ENCODE peak calls at places on chromosome 1, in eight cellular contexts. One of them, this sample, is unnamed.

GRCh38 chr1:236451796-236452373 is 57.8 kb downstream of the EDARADD start:
- DNase-seq in uterus: no peak
- DNase-seq in H1: peak; percentile 77
- DNase-seq in lower lobe of right lung: no peak
- DNase-seq in testis: peak; percentile 34
- DNase-seq in effector memory CD4-positive, alpha-beta T cell: peak; percentile 4
- DNase-seq in suprapubic skin: no peak
- DNase-seq in tibial artery: no peak
- DNase-seq in this sample: peak; percentile 85

GRCh38 chr1:54774820-54775498 is 10.6 kb upstream of the PARS2 start:
- DNase-seq in uterus: no peak
- DNase-seq in H1: peak; percentile 89
- DNase-seq in lower lobe of right lung: no peak
- DNase-seq in testis: peak; percentile 85
- DNase-seq in effector memory CD4-positive, alpha-beta T cell: no peak
- DNase-seq in suprapubic skin: no peak
- DNase-seq in tibial artery: no peak
- DNase-seq in this sample: peak; percentile 92

GRCh38 chr1:116697892-116698595 is 30.5 kb upstream of the IGSF3 start:
- DNase-seq in uterus: no peak
- DNase-seq in H1: no peak
- DNase-seq in lower lobe of right lung: no peak
- DNase-seq in testis: no peak
- DNase-seq in effector memory CD4-positive, alpha-beta T cell: no peak
- DNase-seq in suprapubic skin: no peak
- DNase-seq in tibial artery: no peak
- DNase-seq in this sample: no peak

GRCh38 chr1:62370594-62370993 is 51.4 kb upstream of the KANK4 start:
- DNase-seq in uterus: no peak
- DNase-seq in H1: no peak
- DNase-seq in lower lobe of right lung: peak; percentile 61
- DNase-seq in testis: no peak
- DNase-seq in effector memory CD4-positive, alpha-beta T cell: no peak
- DNase-seq in suprapubic skin: no peak
- DNase-seq in tibial artery: no peak
- DNase-seq in this sample: no peak

GRCh38 chr1:85495556-85495955 is 30.6 kb upstream of the DDAH1 start:
- DNase-seq in uterus: no peak
- DNase-seq in H1: no peak
- DNase-seq in lower lobe of right lung: peak; percentile 65
- DNase-seq in testis: no peak
- DNase-seq in effector memory CD4-positive, alpha-beta T cell: no peak
- DNase-seq in suprapubic skin: no peak
- DNase-seq in tibial artery: no peak
- DNase-seq in this sample: no peak

GRCh38 chr1:33294071-33295010 is 26.6 kb downstream of the A3GALT2 start:
- DNase-seq in uterus: no peak
- DNase-seq in H1: no peak
- DNase-seq in lower lobe of right lung: no peak
- DNase-seq in testis: no peak
- DNase-seq in effector memory CD4-positive, alpha-beta T cell: no peak
- DNase-seq in suprapubic skin: no peak
- DNase-seq in tibial artery: peak; percentile 56
- DNase-seq in this sample: no peak

GRCh38 chr1:5708266-5708978 is 283.8 kb downstream of the NPHP4 start:
- DNase-seq in uterus: no peak
- DNase-seq in H1: no peak
- DNase-seq in lower lobe of right lung: peak; percentile 19
- DNase-seq in testis: no peak
- DNase-seq in effector memory CD4-positive, alpha-beta T cell: no peak
- DNase-seq in suprapubic skin: peak; percentile 46
- DNase-seq in tibial artery: peak; percentile 41
- DNase-seq in this sample: peak; percentile 26

GRCh38 chr1:100734716-100735115 is 15.2 kb downstream of the VCAM1 start:
- DNase-seq in uterus: no peak
- DNase-seq in H1: no peak
- DNase-seq in lower lobe of right lung: no peak
- DNase-seq in testis: no peak
- DNase-seq in effector memory CD4-positive, alpha-beta T cell: no peak
- DNase-seq in suprapubic skin: no peak
- DNase-seq in tibial artery: no peak
- DNase-seq in this sample: no peak

GRCh38 chr1:78691995-78692747 is 42.5 kb downstream of the IFI44 start:
- DNase-seq in uterus: no peak
- DNase-seq in H1: no peak
- DNase-seq in lower lobe of right lung: no peak
- DNase-seq in testis: no peak
- DNase-seq in effector memory CD4-positive, alpha-beta T cell: no peak
- DNase-seq in suprapubic skin: no peak
- DNase-seq in tibial artery: no peak
- DNase-seq in this sample: no peak

GRCh38 chr1:4048076-4048475 is 148.0 kb upstream of the C1orf174 start:
- DNase-seq in uterus: no peak
- DNase-seq in H1: no peak
- DNase-seq in lower lobe of right lung: no peak
- DNase-seq in testis: peak; percentile 59
- DNase-seq in effector memory CD4-positive, alpha-beta T cell: no peak
- DNase-seq in suprapubic skin: no peak
- DNase-seq in tibial artery: no peak
- DNase-seq in this sample: no peak

GRCh38 chr1:43137445-43138052 is 34.5 kb downstream of the EBNA1BP2 start:
- DNase-seq in uterus: no peak
- DNase-seq in H1: no peak
- DNase-seq in lower lobe of right lung: no peak
- DNase-seq in testis: peak; percentile 84
- DNase-seq in effector memory CD4-positive, alpha-beta T cell: no peak
- DNase-seq in suprapubic skin: no peak
- DNase-seq in tibial artery: no peak
- DNase-seq in this sample: no peak

GRCh38 chr1:204692320-204692851 is 6.8 kb upstream of the LRRN2 start:
- DNase-seq in uterus: no peak
- DNase-seq in H1: peak; percentile 53
- DNase-seq in lower lobe of right lung: no peak
- DNase-seq in testis: no peak
- DNase-seq in effector memory CD4-positive, alpha-beta T cell: no peak
- DNase-seq in suprapubic skin: no peak
- DNase-seq in tibial artery: no peak
- DNase-seq in this sample: peak; percentile 66

GRCh38 chr1:107404756-107405155 is 263.9 kb downstream of the NTNG1 start:
- DNase-seq in uterus: no peak
- DNase-seq in H1: no peak
- DNase-seq in lower lobe of right lung: no peak
- DNase-seq in testis: no peak
- DNase-seq in effector memory CD4-positive, alpha-beta T cell: no peak
- DNase-seq in suprapubic skin: no peak
- DNase-seq in tibial artery: no peak
- DNase-seq in this sample: no peak

GRCh38 chr1:195714248-195714647 is 894.0 kb downstream of the KCNT2 start:
- DNase-seq in uterus: no peak
- DNase-seq in H1: no peak
- DNase-seq in lower lobe of right lung: no peak
- DNase-seq in testis: no peak
- DNase-seq in effector memory CD4-positive, alpha-beta T cell: no peak
- DNase-seq in suprapubic skin: no peak
- DNase-seq in tibial artery: no peak
- DNase-seq in this sample: no peak

GRCh38 chr1:29136463-29136915 is 12.8 kb upstream of the TMEM200B start:
- DNase-seq in uterus: peak; percentile 67
- DNase-seq in H1: no peak
- DNase-seq in lower lobe of right lung: no peak
- DNase-seq in testis: peak; percentile 87
- DNase-seq in effector memory CD4-positive, alpha-beta T cell: no peak
- DNase-seq in suprapubic skin: no peak
- DNase-seq in tibial artery: no peak
- DNase-seq in this sample: no peak

GRCh38 chr1:234833118-234833517 is 223.1 kb upstream of the IRF2BP2 start:
- DNase-seq in uterus: no peak
- DNase-seq in H1: no peak
- DNase-seq in lower lobe of right lung: no peak
- DNase-seq in testis: no peak
- DNase-seq in effector memory CD4-positive, alpha-beta T cell: no peak
- DNase-seq in suprapubic skin: no peak
- DNase-seq in tibial artery: no peak
- DNase-seq in this sample: no peak

GRCh38 chr1:40931601-40932000 is 47.9 kb upstream of the CTPS1 start:
- DNase-seq in uterus: no peak
- DNase-seq in H1: no peak
- DNase-seq in lower lobe of right lung: no peak
- DNase-seq in testis: no peak
- DNase-seq in effector memory CD4-positive, alpha-beta T cell: no peak
- DNase-seq in suprapubic skin: peak; percentile 33
- DNase-seq in tibial artery: peak; percentile 24
- DNase-seq in this sample: no peak

GRCh38 chr1:162560303-162561036 is 1.1 kb upstream of the UAP1 start:
- DNase-seq in uterus: no peak
- DNase-seq in H1: no peak
- DNase-seq in lower lobe of right lung: no peak
- DNase-seq in testis: no peak
- DNase-seq in effector memory CD4-positive, alpha-beta T cell: no peak
- DNase-seq in suprapubic skin: no peak
- DNase-seq in tibial artery: no peak
- DNase-seq in this sample: no peak

GRCh38 chr1:109207472-109208103 is 6.1 kb upstream of the SARS1 start:
- DNase-seq in uterus: no peak
- DNase-seq in H1: no peak
- DNase-seq in lower lobe of right lung: no peak
- DNase-seq in testis: no peak
- DNase-seq in effector memory CD4-positive, alpha-beta T cell: no peak
- DNase-seq in suprapubic skin: no peak
- DNase-seq in tibial artery: no peak
- DNase-seq in this sample: no peak

GRCh38 chr1:156945881-156946661 is 25.6 kb downstream of the LRRC71 start:
- DNase-seq in uterus: no peak
- DNase-seq in H1: no peak
- DNase-seq in lower lobe of right lung: no peak
- DNase-seq in testis: peak; percentile 72
- DNase-seq in effector memory CD4-positive, alpha-beta T cell: no peak
- DNase-seq in suprapubic skin: no peak
- DNase-seq in tibial artery: peak; percentile 57
- DNase-seq in this sample: no peak

GRCh38 chr1:211532086-211532439 is 40.1 kb upstream of the RD3 start:
- DNase-seq in uterus: no peak
- DNase-seq in H1: no peak
- DNase-seq in lower lobe of right lung: no peak
- DNase-seq in testis: no peak
- DNase-seq in effector memory CD4-positive, alpha-beta T cell: no peak
- DNase-seq in suprapubic skin: no peak
- DNase-seq in tibial artery: no peak
- DNase-seq in this sample: no peak

GRCh38 chr1:160629286-160630210 is 17.3 kb downstream of the SLAMF1 start:
- DNase-seq in uterus: no peak
- DNase-seq in H1: no peak
- DNase-seq in lower lobe of right lung: peak; percentile 54
- DNase-seq in testis: peak; percentile 56
- DNase-seq in effector memory CD4-positive, alpha-beta T cell: peak; percentile 74
- DNase-seq in suprapubic skin: no peak
- DNase-seq in tibial artery: no peak
- DNase-seq in this sample: no peak

GRCh38 chr1:166840309-166841302 is 1.3 kb downstream of the POGK start:
- DNase-seq in uterus: no peak
- DNase-seq in H1: no peak
- DNase-seq in lower lobe of right lung: no peak
- DNase-seq in testis: no peak
- DNase-seq in effector memory CD4-positive, alpha-beta T cell: no peak
- DNase-seq in suprapubic skin: no peak
- DNase-seq in tibial artery: no peak
- DNase-seq in this sample: peak; percentile 58

GRCh38 chr1:9822897-9823692 is 670 bp downstream of the CLSTN1 start:
- DNase-seq in uterus: peak; percentile 44
- DNase-seq in H1: no peak
- DNase-seq in lower lobe of right lung: no peak
- DNase-seq in testis: peak; percentile 35
- DNase-seq in effector memory CD4-positive, alpha-beta T cell: no peak
- DNase-seq in suprapubic skin: no peak
- DNase-seq in tibial artery: no peak
- DNase-seq in this sample: peak; percentile 63

GRCh38 chr1:16978589-16979474 is 1.6 kb downstream of the MFAP2 start:
- DNase-seq in uterus: peak; percentile 85
- DNase-seq in H1: peak; percentile 49
- DNase-seq in lower lobe of right lung: no peak
- DNase-seq in testis: peak; percentile 81
- DNase-seq in effector memory CD4-positive, alpha-beta T cell: no peak
- DNase-seq in suprapubic skin: peak; percentile 84
- DNase-seq in tibial artery: peak; percentile 93
- DNase-seq in this sample: no peak

GRCh38 chr1:232248276-232248803 is 381.6 kb downstream of the SIPA1L2 start:
- DNase-seq in uterus: no peak
- DNase-seq in H1: no peak
- DNase-seq in lower lobe of right lung: no peak
- DNase-seq in testis: no peak
- DNase-seq in effector memory CD4-positive, alpha-beta T cell: no peak
- DNase-seq in suprapubic skin: no peak
- DNase-seq in tibial artery: no peak
- DNase-seq in this sample: no peak
- H3K4me1 ChIP-seq in uterus: no peaks in the 10 kb centered on the region
- H3K4me1 ChIP-seq in H1: peaks cover 3% of the 10 kb centered on the region
- H3K4me1 ChIP-seq in lower lobe of right lung: no peaks in the 10 kb centered on the region
- H3K4me1 ChIP-seq in testis: no peaks in the 10 kb centered on the region
- H3K4me1 ChIP-seq in effector memory CD4-positive, alpha-beta T cell: no peaks in the 10 kb centered on the region
- H3K4me1 ChIP-seq in suprapubic skin: no peaks in the 10 kb centered on the region
- H3K4me1 ChIP-seq in tibial artery: no peaks in the 10 kb centered on the region
- H3K4me1 ChIP-seq in this sample: peaks cover 8% of the 10 kb centered on the region

GRCh38 chr1:231417503-231417902 is 4.6 kb downstream of the EGLN1 start:
- DNase-seq in uterus: no peak
- DNase-seq in H1: no peak
- DNase-seq in lower lobe of right lung: no peak
- DNase-seq in testis: no peak
- DNase-seq in effector memory CD4-positive, alpha-beta T cell: no peak
- DNase-seq in suprapubic skin: no peak
- DNase-seq in tibial artery: no peak
- DNase-seq in this sample: no peak
- H3K4me3 ChIP-seq in uterus: no peak overlapping the region
- H3K4me3 ChIP-seq in H1: no peak overlapping the region
- H3K4me3 ChIP-seq in lower lobe of right lung: peak overlapping the region; percentile 80
- H3K4me3 ChIP-seq in testis: no peak overlapping the region
- H3K4me3 ChIP-seq in effector memory CD4-positive, alpha-beta T cell: no peak overlapping the region
- H3K4me3 ChIP-seq in suprapubic skin: peak overlapping the region; percentile 84
- H3K4me3 ChIP-seq in tibial artery: peak overlapping the region; percentile 80
- H3K4me3 ChIP-seq in this sample: peak overlapping the region; percentile 90

DNA sequence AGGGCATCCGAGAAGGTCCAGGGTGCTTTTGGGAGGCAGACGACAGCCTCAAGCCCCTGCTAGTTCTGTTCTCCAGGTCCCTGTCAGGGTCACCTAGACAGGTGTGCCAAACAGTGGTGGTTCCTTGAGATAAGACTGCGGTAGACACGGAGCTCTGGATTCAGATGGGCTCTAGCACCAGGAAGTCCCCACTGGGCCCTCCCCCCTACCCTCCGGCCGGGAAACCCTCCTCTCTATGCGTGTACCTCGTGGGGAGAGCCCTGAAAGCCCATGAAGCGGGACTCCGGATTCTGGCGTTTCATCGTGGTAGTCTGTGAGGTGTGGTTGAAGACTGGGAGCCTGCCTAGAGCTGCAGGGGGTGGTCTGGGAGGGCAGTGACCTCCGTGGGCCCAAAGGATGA is 2.1 kb upstream of the KCNA2 start:
- DNase-seq in uterus: no peak
- DNase-seq in H1: no peak
- DNase-seq in lower lobe of right lung: no peak
- DNase-seq in testis: no peak
- DNase-seq in effector memory CD4-positive, alpha-beta T cell: no peak
- DNase-seq in suprapubic skin: no peak
- DNase-seq in tibial artery: no peak
- DNase-seq in this sample: peak; percentile 50
- H3K27me3 ChIP-seq in uterus: peaks cover 7% of the 10 kb centered on the region
- H3K27me3 ChIP-seq in H1: peaks cover 63% of the 10 kb centered on the region
- H3K27me3 ChIP-seq in lower lobe of right lung: peaks cover 63% of the 10 kb centered on the region
- H3K27me3 ChIP-seq in testis: no peaks in the 10 kb centered on the region
- H3K27me3 ChIP-seq in effector memory CD4-positive, alpha-beta T cell: peaks cover 35% of the 10 kb centered on the region
- H3K27me3 ChIP-seq in suprapubic skin: peaks cover 93% of the 10 kb centered on the region
- H3K27me3 ChIP-seq in tibial artery: peaks cover 60% of the 10 kb centered on the region
- H3K27me3 ChIP-seq in this sample: peaks cover 97% of the 10 kb centered on the region

GRCh38 chr1:229812148-229812547 is 186.1 kb downstream of the URB2 start:
- DNase-seq in uterus: no peak
- DNase-seq in H1: no peak
- DNase-seq in lower lobe of right lung: no peak
- DNase-seq in testis: no peak
- DNase-seq in effector memory CD4-positive, alpha-beta T cell: no peak
- DNase-seq in suprapubic skin: no peak
- DNase-seq in tibial artery: no peak
- DNase-seq in this sample: no peak
- H3K4me1 ChIP-seq in uterus: no peaks in the 10 kb centered on the region
- H3K4me1 ChIP-seq in H1: no peaks in the 10 kb centered on the region
- H3K4me1 ChIP-seq in lower lobe of right lung: no peaks in the 10 kb centered on the region
- H3K4me1 ChIP-seq in testis: no peaks in the 10 kb centered on the region
- H3K4me1 ChIP-seq in effector memory CD4-positive, alpha-beta T cell: no peaks in the 10 kb centered on the region
- H3K4me1 ChIP-seq in suprapubic skin: no peaks in the 10 kb centered on the region
- H3K4me1 ChIP-seq in tibial artery: no peaks in the 10 kb centered on the region
- H3K4me1 ChIP-seq in this sample: no peaks in the 10 kb centered on the region